ENCODE peak calls at places on chromosomes 16 and 17, in four cellular contexts. S is heart right ventricle; I is CD8-positive, alpha-beta T cell; E is hepatocyte. A is an unnamed sample.

GRCh38 chr17:79845601-79845949 is 6.3 kb upstream of the CBX4 start:
- DNase-seq in I (no peak), E (peak; percentile 74), S (no peak), A (peak; percentile 61)

GRCh38 chr16:66551362-66551761 is 1.0 kb upstream of the CKLF start:
- DNase-seq in I (peak; percentile 63), S (no peak), E (peak; percentile 37), A (peak; percentile 30)

GRCh38 chr16:80718480-80719220 is 85.7 kb downstream of the CDYL2 start:
- DNase-seq in I (no peak), S (no peak), E (no peak), A (peak; percentile 31)

GRCh38 chr17:60161598-60162330 is 12.0 kb downstream of the CA4 start:
- DNase-seq in S (no peak), I (no peak), E (peak; percentile 3), A (no peak)

GRCh38 chr17:64694207-64694606 is 32.1 kb upstream of the SMURF2 start:
- DNase-seq in E (no peak), I (no peak), S (peak; percentile 33), A (peak; percentile 77)

GRCh38 chr16:27972500-27972899 is 91.0 kb downstream of the GSG1L start:
- DNase-seq in E (peak; percentile 34), S (no peak), I (peak; percentile 41), A (peak; percentile 21)

GRCh38 chr17:77801545-77802332 is 156.8 kb upstream of the TNRC6C start:
- DNase-seq in E (no peak), I (no peak), S (no peak), A (no peak)

GRCh38 chr17:6104956-6105355 is 34.8 kb downstream of the WSCD1 start:
- DNase-seq in S (no peak), E (no peak), I (no peak), A (no peak)

GRCh38 chr17:66549731-66550207 is 247.4 kb downstream of the PRKCA start:
- DNase-seq in I (no peak), E (no peak), S (no peak), A (peak; percentile 75)

GRCh38 chr16:54370653-54371052 is 84.1 kb upstream of the IRX3 start:
- DNase-seq in E (peak; percentile 37), I (no peak), S (peak; percentile 45), A (peak; percentile 8)

GRCh38 chr16:67244387-67245188 is 2.7 kb downstream of the FHOD1 start:
- DNase-seq in I (peak; percentile 81), E (peak; percentile 55), S (peak; percentile 72), A (peak; percentile 85)

GRCh38 chr17:76682306-76682705 is 28.5 kb downstream of the MXRA7 start:
- DNase-seq in E (no peak), S (peak; percentile 61), I (no peak), A (peak; percentile 96)

GRCh38 chr17:6161456-6161855 is 91.3 kb downstream of the WSCD1 start:
- DNase-seq in I (no peak), E (no peak), S (no peak), A (no peak)

GRCh38 chr16:31568577-31569359 is 41.1 kb downstream of the AHSP start:
- DNase-seq in S (peak; percentile 20), E (no peak), I (no peak), A (no peak)

GRCh38 chr16:46882940-46883307 is 1.2 kb upstream of the GPT2 start:
- DNase-seq in S (no peak), E (peak; percentile 6), I (no peak), A (no peak)

GRCh38 chr17:58172369-58173071 is 5.7 kb downstream of the OR4D2 start:
- DNase-seq in I (peak; percentile 44), E (no peak), S (no peak), A (peak; percentile 17)

GRCh38 chr17:60248618-60249516 is 99.1 kb downstream of the CA4 start:
- DNase-seq in S (no peak), I (no peak), E (no peak), A (peak; percentile 47)

GRCh38 chr17:48617515-48618365 is 2.6 kb upstream of the HOXB8 start:
- DNase-seq in S (no peak), E (no peak), I (no peak), A (no peak)

GRCh38 chr16:52068447-52069074 is 478.4 kb downstream of the TOX3 start:
- DNase-seq in S (no peak), I (no peak), E (peak; percentile 66), A (peak; percentile 9)

GRCh38 chr17:5508855-5509254 is 22.5 kb downstream of the MIS12 start:
- DNase-seq in I (no peak), S (no peak), E (peak; percentile 66), A (no peak)

GRCh38 chr17:21313320-21313719 is 28.8 kb downstream of the MAP2K3 start:
- DNase-seq in S (no peak), E (no peak), I (no peak), A (no peak)

GRCh38 chr17:35896011-35896587 is 15.9 kb upstream of the CCL5 start:
- DNase-seq in E (no peak), S (no peak), I (peak; percentile 46), A (peak; percentile 39)

GRCh38 chr17:17718251-17718650 is 37.0 kb downstream of the RAI1 start:
- DNase-seq in S (no peak), E (no peak), I (no peak), A (no peak)

GRCh38 chr17:78939615-78940014 is 14.4 kb upstream of the TIMP2 start:
- DNase-seq in E (no peak), S (no peak), I (no peak), A (no peak)

GRCh38 chr16:88747588-88748301 is 37.3 kb downstream of the PIEZO1 start:
- DNase-seq in I (no peak), E (no peak), S (no peak), A (no peak)

GRCh38 chr16:78100162-78100467 is 661 bp downstream of the WWOX start:
- DNase-seq in E (no peak), S (no peak), I (no peak), A (no peak)
- TF ChIP-seq CTCF in E (no peak), S (no peak), I (no peak), A (no peak)

DNA sequence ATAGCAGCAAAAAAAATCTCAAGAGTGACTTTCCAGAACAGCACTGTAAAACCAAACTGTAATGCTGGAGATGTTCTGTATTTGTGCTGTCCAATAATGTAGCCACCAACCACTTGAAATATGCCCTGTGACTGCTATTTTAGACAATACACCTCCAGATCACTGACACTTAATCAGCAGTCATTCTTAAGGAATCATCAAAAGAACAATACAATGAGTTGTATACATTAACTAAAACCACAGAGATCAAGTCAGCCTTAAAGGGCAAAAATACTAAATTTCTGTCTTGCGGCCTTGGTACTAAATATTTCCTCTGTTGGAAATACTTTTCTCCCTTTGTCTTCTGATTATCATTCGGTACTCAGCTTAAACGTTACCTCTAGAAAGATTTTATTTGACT is 33.6 kb upstream of the ANKFY1 start:
- DNase-seq in S (no peak), I (no peak), E (no peak), A (no peak)
- H3K4me3 ChIP-seq in S (no peak overlapping the region), I (no peak overlapping the region), E (no peak overlapping the region), A (no peak overlapping the region)

DNA sequence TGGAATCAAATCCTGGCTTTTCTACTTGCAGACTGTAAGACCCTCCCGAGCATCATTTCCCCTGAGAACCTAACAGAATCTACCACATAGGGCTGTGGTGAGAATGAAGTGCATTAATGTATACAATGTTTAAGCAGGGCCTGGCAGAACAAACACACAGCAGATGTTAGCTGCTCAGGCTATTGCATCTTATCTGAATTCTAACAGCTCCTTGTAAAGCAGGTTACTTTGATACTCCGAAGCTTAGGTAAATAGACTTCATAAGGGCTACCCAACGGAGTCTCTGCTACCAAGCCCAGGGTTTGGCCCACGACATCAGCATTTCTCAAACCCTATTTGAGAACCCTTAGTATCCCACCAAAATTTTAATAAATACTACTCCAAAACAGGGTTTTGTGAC is 24.4 kb upstream of the NOS2 start:
- DNase-seq in I (no peak), E (no peak), S (no peak), A (no peak)
- TF ChIP-seq CTCF in I (no peak), E (no peak), S (no peak), A (no peak)

DNA sequence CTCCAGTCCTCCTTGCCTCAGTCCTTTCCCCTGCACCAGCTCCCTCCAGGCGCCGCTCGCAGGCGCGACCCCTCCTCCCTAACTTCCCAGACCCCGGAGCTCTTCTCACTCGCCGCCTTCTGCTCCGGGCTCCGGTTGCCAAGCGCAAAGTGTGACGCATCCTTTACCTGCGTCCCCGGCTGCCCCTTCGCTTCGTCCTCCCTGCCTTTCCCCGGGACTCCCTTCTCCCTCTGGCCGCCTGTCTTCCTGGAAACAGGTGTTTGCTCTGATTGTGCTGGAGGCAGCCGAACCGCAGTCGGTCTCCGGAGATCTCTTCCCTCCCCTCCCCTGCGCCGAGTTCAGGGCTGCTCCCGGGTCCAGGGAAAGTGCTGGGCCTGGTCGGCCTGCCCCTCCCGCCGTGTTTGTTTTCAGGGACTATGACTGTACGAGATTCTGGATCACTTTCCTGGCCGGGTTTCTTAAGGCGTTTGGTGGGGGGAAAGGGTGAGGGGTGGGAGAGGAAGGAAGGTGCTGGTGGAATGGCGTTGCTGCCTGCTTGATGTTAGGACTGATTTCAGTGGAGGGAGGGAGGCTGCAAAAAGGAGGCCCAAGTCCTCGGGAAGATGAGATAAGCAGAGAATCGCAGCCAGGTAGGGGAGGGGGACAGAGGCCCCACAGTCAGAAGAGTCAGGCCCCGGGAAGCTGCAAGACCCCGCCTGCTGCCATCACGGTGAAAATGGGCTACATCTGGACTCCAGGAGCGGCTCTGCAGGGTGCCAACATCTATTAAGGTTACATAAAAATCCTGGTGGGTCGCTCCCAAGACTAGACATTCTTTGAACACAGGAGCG is 893 bp downstream of the ARHGAP44 start:
- DNase-seq in E (peak; percentile 52), I (no peak), S (peak; percentile 13), A (peak; percentile 4)
- H3K4me3 ChIP-seq in E (peak overlapping the region; percentile 91), I (no peak overlapping the region), S (peak overlapping the region; percentile 54), A (peak overlapping the region; percentile 62)

GRCh38 chr16:71952818-71953217 is 47.4 kb downstream of the PKD1L3 start:
- DNase-seq in S (no peak), E (no peak), I (no peak), A (no peak)
- TF ChIP-seq CTCF in S (no peak), E (no peak), I (no peak), A (no peak)

GRCh38 chr17:81037026-81037782 is 2.3 kb downstream of the BAIAP2 start:
- DNase-seq in S (peak; percentile 71), I (no peak), E (no peak), A (no peak)

GRCh38 chr17:81034168-81034777 is 678 bp upstream of the BAIAP2 start:
- DNase-seq in S (no peak), I (no peak), E (no peak), A (no peak)

GRCh38 chr17:81036128-81036891 is 1.4 kb downstream of the BAIAP2 start:
- DNase-seq in S (no peak), E (no peak), I (no peak), A (no peak)

GRCh38 chr17:81034779-81035388 is at the start of gene BAIAP2:
- DNase-seq in S (peak; percentile 99), E (peak; percentile 99), I (peak; percentile 98), A (peak; percentile 95)

DNA sequence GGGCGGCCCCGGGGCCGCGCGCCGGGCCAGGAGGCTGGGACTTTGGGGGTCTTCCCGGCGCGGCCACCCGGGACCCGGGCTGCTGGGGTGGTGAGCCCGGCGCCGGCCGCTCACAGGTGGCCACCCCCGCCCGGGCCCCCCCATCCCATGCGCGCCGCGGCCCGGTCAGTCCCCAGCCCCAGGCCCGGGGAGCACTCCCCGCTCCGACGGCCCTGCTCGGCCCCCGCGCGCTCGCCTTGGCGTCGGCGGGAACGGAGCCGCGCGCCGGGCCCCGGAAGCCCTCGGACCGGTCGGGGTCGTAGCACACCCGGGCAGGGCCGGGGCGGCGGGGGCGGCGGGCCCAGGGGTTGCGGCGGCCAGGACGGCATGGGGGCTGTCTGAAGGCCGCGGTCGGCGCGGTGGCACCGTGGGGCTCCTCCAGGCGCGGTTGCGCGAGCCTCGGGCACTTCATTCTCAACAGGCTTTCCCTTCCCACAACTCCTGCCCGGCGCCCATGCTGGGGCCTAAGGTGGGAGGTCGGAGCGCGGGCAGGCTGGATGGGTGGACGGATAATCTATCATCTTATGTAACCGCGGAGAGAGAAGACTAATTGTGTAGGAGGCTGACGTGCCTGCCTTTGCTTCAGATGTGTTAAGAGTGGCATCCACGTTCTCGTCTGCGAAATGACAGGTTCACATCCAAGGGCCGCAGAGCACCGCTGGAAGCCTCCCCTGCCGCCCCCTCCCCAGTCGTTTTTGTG is 607 bp downstream of the BAIAP2 start:
- DNase-seq in S (no peak), I (no peak), E (no peak), A (no peak)
- H3K4me3 ChIP-seq in S (peak overlapping the region; percentile 52), I (peak overlapping the region; percentile 30), E (peak overlapping the region; percentile 82), A (peak overlapping the region; percentile 67)

A was measured in fibroblast of villous mesenchyme.